ENCODE peak calls at places on chromosomes 16 and 17, in seven cellular contexts. I is K562, M is HCT116, E is GM12878, L is NT2/D1, A is SK-N-SH, J is H1. Y is an unnamed sample.

GRCh38 chr17:39027440-39028035 is 60.3 kb upstream of the FBXO47 start:
- DNase-seq in I (no peak), E (no peak), J (no peak), M (no peak), L (no peak), A (peak; percentile 48), Y (no peak)

GRCh38 chr17:43465049-43465448 is 18.7 kb upstream of the DHX8 start:
- DNase-seq in E (no peak), J (no peak), M (no peak), I (no peak), L (no peak), A (no peak), Y (no peak)

GRCh38 chr17:38980455-38981217 is 13.4 kb upstream of the FBXO47 start:
- DNase-seq in E (no peak), J (no peak), L (no peak), M (no peak), A (peak; percentile 33), I (no peak), Y (no peak)

GRCh38 chr16:24005577-24005976 is 169.8 kb downstream of the PRKCB start:
- DNase-seq in L (no peak), J (no peak), M (no peak), A (no peak), E (no peak), I (no peak), Y (no peak)

GRCh38 chr17:82299452-82299851 is 18.0 kb downstream of the CD7 start:
- DNase-seq in A (no peak), M (no peak), I (no peak), L (no peak), E (no peak), J (no peak), Y (no peak)

GRCh38 chr17:41894791-41895331 is 23.9 kb downstream of the ACLY start:
- DNase-seq in M (no peak), J (no peak), L (no peak), I (no peak), E (no peak), A (peak; percentile 73), Y (no peak)

GRCh38 chr16:49544828-49545227 is 171.2 kb downstream of the C16orf78 start:
- DNase-seq in M (no peak), L (no peak), E (no peak), I (no peak), J (no peak), A (no peak), Y (no peak)

GRCh38 chr17:2563061-2563460 is 30.4 kb upstream of the PAFAH1B1 start:
- DNase-seq in A (no peak), L (no peak), E (no peak), J (no peak), M (no peak), I (no peak), Y (no peak)

GRCh38 chr17:60305141-60305540 is 86.8 kb downstream of the USP32 start:
- DNase-seq in A (no peak), M (no peak), L (no peak), J (no peak), I (no peak), E (peak; percentile 59), Y (peak; percentile 39)

GRCh38 chr17:41792835-41793748 is 6.6 kb upstream of the JUP start:
- DNase-seq in E (no peak), M (peak; percentile 79), I (peak; percentile 81), J (no peak), L (no peak), A (peak; percentile 19), Y (peak; percentile 68)

GRCh38 chr16:48014349-48015135 is 141.3 kb downstream of the ABCC12 start:
- DNase-seq in E (no peak), J (no peak), I (no peak), L (no peak), A (no peak), M (peak; percentile 63), Y (peak; percentile 11)

GRCh38 chr17:65936013-65936412 is 255.9 kb downstream of the CEP112 start:
- DNase-seq in I (no peak), E (no peak), A (no peak), L (no peak), M (no peak), J (no peak), Y (no peak)

GRCh38 chr16:4233431-4233830 is 8.4 kb downstream of the SRL start:
- DNase-seq in L (no peak), M (no peak), I (no peak), J (no peak), A (no peak), E (no peak), Y (no peak)

GRCh38 chr17:21223086-21223485 is 9.1 kb upstream of the TMEM11 start:
- DNase-seq in J (no peak), A (no peak), M (no peak), L (no peak), E (no peak), I (no peak), Y (no peak)

GRCh38 chr16:19753815-19754643 is 36.0 kb downstream of the IQCK start:
- DNase-seq in J (no peak), I (no peak), M (no peak), L (no peak), A (no peak), E (no peak), Y (peak; percentile 39)

GRCh38 chr16:62014534-62014933 is 21.7 kb downstream of the CDH8 start:
- DNase-seq in A (no peak), M (no peak), J (no peak), I (no peak), E (no peak), L (no peak), Y (no peak)

GRCh38 chr16:47016700-47017133 is 43.2 kb upstream of the DNAJA2 start:
- DNase-seq in E (peak; percentile 71), A (no peak), M (no peak), L (no peak), I (no peak), J (no peak), Y (no peak)

GRCh38 chr17:17740627-17741237 is 59.5 kb downstream of the RAI1 start:
- DNase-seq in I (no peak), E (no peak), L (no peak), A (no peak), M (no peak), J (no peak), Y (no peak)

GRCh38 chr17:44203731-44204452 is 4.2 kb upstream of the ATXN7L3 start:
- DNase-seq in E (no peak), J (no peak), L (no peak), I (peak; percentile 41), M (no peak), A (peak; percentile 76), Y (peak; percentile 78)

GRCh38 chr17:55607736-55608341 is 96.6 kb upstream of the SMIM36 start:
- DNase-seq in L (no peak), I (no peak), M (no peak), E (no peak), A (no peak), J (no peak), Y (no peak)

GRCh38 chr17:8835631-8836364 is 31.7 kb downstream of the PIK3R6 start:
- DNase-seq in M (no peak), J (no peak), L (no peak), I (no peak), A (no peak), E (no peak), Y (no peak)

GRCh38 chr17:45320931-45321461 is 4.2 kb upstream of the MAP3K14 start:
- DNase-seq in E (no peak), L (no peak), I (peak; percentile 75), J (no peak), A (no peak), M (peak; percentile 85), Y (no peak)

GRCh38 chr16:21033707-21034106 is 116.9 kb downstream of the DNAH3 start:
- DNase-seq in I (no peak), J (no peak), E (no peak), M (no peak), A (peak; percentile 15), L (no peak), Y (no peak)

GRCh38 chr17:14736631-14737030 is 435.8 kb downstream of the HS3ST3B1 start:
- DNase-seq in M (no peak), E (no peak), A (no peak), J (no peak), I (no peak), L (no peak), Y (no peak)
- TF ChIP-seq YY1 in M (no peak), E (no peak), A (no peak), J (no peak), I (no peak), L (no peak), Y (no peak)

GRCh38 chr16:11629071-11630030 is 38.9 kb upstream of the SNN start:
- DNase-seq in I (no peak), M (no peak), J (no peak), L (no peak), E (no peak), A (no peak), Y (no peak)
- TF ChIP-seq YY1 in I (no peak), M (no peak), J (no peak), L (no peak), E (no peak), A (no peak), Y (no peak)

GRCh38 chr16:71903608-71904007 is 8.3 kb downstream of the IST1 start:
- DNase-seq in A (no peak), E (no peak), I (no peak), L (no peak), J (no peak), M (no peak), Y (no peak)

GRCh38 chr16:71899171-71899570 is 3.8 kb downstream of the IST1 start:
- DNase-seq in I (no peak), J (no peak), M (no peak), L (no peak), A (no peak), E (no peak), Y (no peak)

GRCh38 chr16:71904239-71904638 is 8.9 kb downstream of the IST1 start:
- DNase-seq in I (no peak), E (no peak), A (no peak), J (no peak), L (no peak), M (no peak), Y (no peak)

GRCh38 chr16:71900336-71900735 is 5.0 kb downstream of the IST1 start:
- DNase-seq in E (no peak), A (no peak), L (no peak), J (no peak), M (no peak), I (no peak), Y (no peak)

DNA sequence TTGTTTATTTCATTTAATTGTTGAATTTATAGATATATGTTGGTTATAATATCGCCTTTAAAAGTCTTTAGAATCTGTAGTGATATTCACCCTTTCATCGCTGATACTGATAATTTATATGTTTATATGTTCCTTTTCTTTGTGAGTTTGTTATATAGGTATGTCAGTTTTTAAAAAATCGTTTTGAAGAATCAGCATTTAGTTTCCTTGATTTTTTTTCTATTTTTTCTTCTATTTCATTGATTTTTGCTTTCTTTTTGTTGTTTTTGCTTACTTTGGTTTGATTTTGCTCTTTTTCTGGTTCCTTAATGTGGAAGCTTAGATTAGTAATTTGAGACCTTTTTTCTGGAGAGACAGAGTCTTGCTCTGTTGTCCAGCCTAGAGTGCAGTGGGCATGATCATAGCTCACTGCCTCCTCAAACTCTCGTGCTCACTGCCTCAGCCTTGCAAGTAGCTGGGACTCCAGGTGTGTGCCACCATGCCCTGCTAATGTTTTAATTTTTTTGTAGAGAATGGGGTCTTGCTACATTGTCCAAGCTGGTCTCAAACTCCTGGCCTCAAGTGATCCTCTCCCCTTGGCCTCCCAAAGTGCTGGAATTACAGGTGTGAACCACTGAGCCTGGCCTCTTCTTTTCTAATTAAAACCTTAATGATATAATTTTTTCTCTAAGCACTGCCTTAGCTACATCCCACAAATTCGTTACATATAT is 7.5 kb downstream of the IST1 start:
- DNase-seq in E (no peak), I (no peak), L (no peak), M (no peak), A (no peak), J (no peak), Y (no peak)
- TF ChIP-seq YY1 in E (no peak), I (no peak), L (no peak), M (no peak), A (no peak), J (no peak), Y (no peak)

GRCh38 chr16:66918803-66919568 is at the start of gene CDH16:
- DNase-seq in I (no peak), L (no peak), J (no peak), M (no peak), E (no peak), A (no peak), Y (no peak)
- TF ChIP-seq YY1 in I (no peak), L (no peak), J (no peak), M (no peak), E (no peak), A (no peak), Y (no peak)

Y was measured in HepG2.